ENCODE peak calls at places on chromosome 5, in nine cellular contexts. One of them, this sample, is unnamed.

GRCh38 chr5:75886706-75887105 is 169.5 kb upstream of the POC5 start:
- DNase-seq in gastrocnemius medialis: no peak
- DNase-seq in A549: no peak
- DNase-seq in NB4: no peak
- DNase-seq in HCT116: no peak
- DNase-seq in IMR-90: no peak
- DNase-seq in endothelial cell of umbilical vein: peak
- DNase-seq in Peyer's patch: no peak
- DNase-seq in vagina: no peak
- DNase-seq in this sample: no peak

GRCh38 chr5:40223884-40224402 is 455.8 kb upstream of the PTGER4 start:
- DNase-seq in gastrocnemius medialis: no peak
- DNase-seq in A549: no peak
- DNase-seq in NB4: peak
- DNase-seq in HCT116: no peak
- DNase-seq in IMR-90: peak
- DNase-seq in endothelial cell of umbilical vein: peak
- DNase-seq in Peyer's patch: no peak
- DNase-seq in vagina: no peak
- DNase-seq in this sample: no peak

GRCh38 chr5:52799358-52799982 is 11.8 kb downstream of the ITGA1 start:
- DNase-seq in gastrocnemius medialis: peak
- DNase-seq in A549: peak
- DNase-seq in NB4: peak
- DNase-seq in HCT116: no peak
- DNase-seq in IMR-90: peak
- DNase-seq in endothelial cell of umbilical vein: peak
- DNase-seq in Peyer's patch: no peak
- DNase-seq in vagina: no peak
- DNase-seq in this sample: no peak

GRCh38 chr5:43157068-43157467 is 35.0 kb upstream of the NIM1K start:
- DNase-seq in gastrocnemius medialis: no peak
- DNase-seq in A549: no peak
- DNase-seq in NB4: no peak
- DNase-seq in HCT116: no peak
- DNase-seq in IMR-90: no peak
- DNase-seq in endothelial cell of umbilical vein: no peak
- DNase-seq in Peyer's patch: no peak
- DNase-seq in vagina: no peak
- DNase-seq in this sample: no peak

GRCh38 chr5:151825445-151825844 is 53.7 kb downstream of the G3BP1 start:
- DNase-seq in gastrocnemius medialis: no peak
- DNase-seq in A549: peak
- DNase-seq in NB4: peak
- DNase-seq in HCT116: peak
- DNase-seq in IMR-90: peak
- DNase-seq in endothelial cell of umbilical vein: peak
- DNase-seq in Peyer's patch: no peak
- DNase-seq in vagina: no peak
- DNase-seq in this sample: peak

GRCh38 chr5:10352404-10353240 is 873 bp upstream of the MARCHF6 start:
- DNase-seq in gastrocnemius medialis: no peak
- DNase-seq in A549: no peak
- DNase-seq in NB4: peak
- DNase-seq in HCT116: no peak
- DNase-seq in IMR-90: peak
- DNase-seq in endothelial cell of umbilical vein: no peak
- DNase-seq in Peyer's patch: no peak
- DNase-seq in vagina: no peak
- DNase-seq in this sample: no peak

GRCh38 chr5:16600397-16600796 is 16.4 kb downstream of the RETREG1 start:
- DNase-seq in gastrocnemius medialis: peak
- DNase-seq in A549: no peak
- DNase-seq in NB4: no peak
- DNase-seq in HCT116: no peak
- DNase-seq in IMR-90: no peak
- DNase-seq in endothelial cell of umbilical vein: peak
- DNase-seq in Peyer's patch: no peak
- DNase-seq in vagina: no peak
- DNase-seq in this sample: peak

GRCh38 chr5:177472460-177473441 is 683 bp downstream of the DBN1 start:
- DNase-seq in gastrocnemius medialis: no peak
- DNase-seq in A549: no peak
- DNase-seq in NB4: peak
- DNase-seq in HCT116: no peak
- DNase-seq in IMR-90: no peak
- DNase-seq in endothelial cell of umbilical vein: peak
- DNase-seq in Peyer's patch: no peak
- DNase-seq in vagina: no peak
- DNase-seq in this sample: no peak

GRCh38 chr5:83523926-83524325 is 52.4 kb downstream of the VCAN start:
- DNase-seq in gastrocnemius medialis: no peak
- DNase-seq in A549: no peak
- DNase-seq in NB4: no peak
- DNase-seq in HCT116: no peak
- DNase-seq in IMR-90: no peak
- DNase-seq in endothelial cell of umbilical vein: no peak
- DNase-seq in Peyer's patch: no peak
- DNase-seq in vagina: no peak
- DNase-seq in this sample: no peak

GRCh38 chr5:79107020-79107796 is 4.4 kb upstream of the BHMT start:
- DNase-seq in gastrocnemius medialis: no peak
- DNase-seq in A549: no peak
- DNase-seq in NB4: peak
- DNase-seq in HCT116: no peak
- DNase-seq in IMR-90: peak
- DNase-seq in endothelial cell of umbilical vein: no peak
- DNase-seq in Peyer's patch: no peak
- DNase-seq in vagina: no peak
- DNase-seq in this sample: no peak

GRCh38 chr5:178831049-178831448 is 28.7 kb upstream of the ZNF354B start:
- DNase-seq in gastrocnemius medialis: no peak
- DNase-seq in A549: no peak
- DNase-seq in NB4: no peak
- DNase-seq in HCT116: no peak
- DNase-seq in IMR-90: no peak
- DNase-seq in endothelial cell of umbilical vein: no peak
- DNase-seq in Peyer's patch: no peak
- DNase-seq in vagina: no peak
- DNase-seq in this sample: no peak

GRCh38 chr5:178826216-178826615 is 33.5 kb upstream of the ZNF354B start:
- DNase-seq in gastrocnemius medialis: no peak
- DNase-seq in A549: no peak
- DNase-seq in NB4: no peak
- DNase-seq in HCT116: no peak
- DNase-seq in IMR-90: no peak
- DNase-seq in endothelial cell of umbilical vein: no peak
- DNase-seq in Peyer's patch: no peak
- DNase-seq in vagina: no peak
- DNase-seq in this sample: no peak

GRCh38 chr5:178820001-178820400 is 39.8 kb upstream of the ZNF354B start:
- DNase-seq in gastrocnemius medialis: no peak
- DNase-seq in A549: no peak
- DNase-seq in NB4: no peak
- DNase-seq in HCT116: no peak
- DNase-seq in IMR-90: no peak
- DNase-seq in endothelial cell of umbilical vein: no peak
- DNase-seq in Peyer's patch: no peak
- DNase-seq in vagina: peak
- DNase-seq in this sample: no peak

GRCh38 chr5:178827636-178828035 is 32.1 kb upstream of the ZNF354B start:
- DNase-seq in gastrocnemius medialis: no peak
- DNase-seq in A549: no peak
- DNase-seq in NB4: no peak
- DNase-seq in HCT116: no peak
- DNase-seq in IMR-90: no peak
- DNase-seq in endothelial cell of umbilical vein: no peak
- DNase-seq in Peyer's patch: no peak
- DNase-seq in vagina: no peak
- DNase-seq in this sample: no peak

DNA sequence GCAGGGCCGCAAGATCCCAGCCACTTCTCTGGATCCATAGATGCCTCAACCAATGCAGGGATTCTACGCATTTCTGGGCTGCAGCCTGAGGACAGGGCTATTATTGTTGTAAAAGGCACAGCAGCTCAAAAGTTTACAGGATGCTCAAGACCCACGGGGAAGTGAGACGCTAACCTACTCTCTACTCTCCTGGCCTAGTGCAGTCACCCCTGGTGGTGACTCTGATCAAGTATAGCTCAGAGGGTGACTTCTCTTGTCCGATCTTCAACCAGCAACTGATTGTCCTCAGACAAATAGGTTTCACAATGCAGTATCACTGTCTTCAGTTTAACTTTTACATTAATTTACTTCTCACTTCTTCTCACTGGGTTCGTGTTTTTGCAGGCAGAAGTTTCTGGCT is 34.3 kb upstream of the ZNF354B start:
- DNase-seq in gastrocnemius medialis: no peak
- DNase-seq in A549: no peak
- DNase-seq in NB4: no peak
- DNase-seq in HCT116: no peak
- DNase-seq in IMR-90: no peak
- DNase-seq in endothelial cell of umbilical vein: no peak
- DNase-seq in Peyer's patch: no peak
- DNase-seq in vagina: no peak
- DNase-seq in this sample: no peak
- TF ChIP-seq POLR2A in gastrocnemius medialis: no peak
- TF ChIP-seq POLR2A in A549: no peak
- TF ChIP-seq POLR2A in NB4: no peak
- TF ChIP-seq POLR2A in HCT116: no peak
- TF ChIP-seq POLR2A in IMR-90: no peak
- TF ChIP-seq POLR2A in endothelial cell of umbilical vein: no peak
- TF ChIP-seq POLR2A in Peyer's patch: no peak
- TF ChIP-seq POLR2A in vagina: no peak
- TF ChIP-seq POLR2A in this sample: no peak

GRCh38 chr5:179699640-179700298 is 1.0 kb downstream of the CANX start:
- DNase-seq in gastrocnemius medialis: no peak
- DNase-seq in A549: peak
- DNase-seq in NB4: peak
- DNase-seq in HCT116: no peak
- DNase-seq in IMR-90: peak
- DNase-seq in endothelial cell of umbilical vein: peak
- DNase-seq in Peyer's patch: no peak
- DNase-seq in vagina: no peak
- DNase-seq in this sample: no peak
- TF ChIP-seq POLR2A in gastrocnemius medialis: no peak
- TF ChIP-seq POLR2A in A549: no peak
- TF ChIP-seq POLR2A in NB4: no peak
- TF ChIP-seq POLR2A in HCT116: no peak
- TF ChIP-seq POLR2A in IMR-90: peak
- TF ChIP-seq POLR2A in endothelial cell of umbilical vein: no peak
- TF ChIP-seq POLR2A in Peyer's patch: no peak
- TF ChIP-seq POLR2A in vagina: no peak
- TF ChIP-seq POLR2A in this sample: no peak

GRCh38 chr5:1345876-1346626 is 1.2 kb upstream of the CLPTM1L start:
- DNase-seq in gastrocnemius medialis: no peak
- DNase-seq in A549: no peak
- DNase-seq in NB4: no peak
- DNase-seq in HCT116: no peak
- DNase-seq in IMR-90: no peak
- DNase-seq in endothelial cell of umbilical vein: no peak
- DNase-seq in Peyer's patch: peak
- DNase-seq in vagina: no peak
- DNase-seq in this sample: no peak

GRCh38 chr5:1342268-1342667 is 2.6 kb downstream of the CLPTM1L start:
- DNase-seq in gastrocnemius medialis: no peak
- DNase-seq in A549: no peak
- DNase-seq in NB4: no peak
- DNase-seq in HCT116: no peak
- DNase-seq in IMR-90: no peak
- DNase-seq in endothelial cell of umbilical vein: no peak
- DNase-seq in Peyer's patch: peak
- DNase-seq in vagina: no peak
- DNase-seq in this sample: no peak

GRCh38 chr5:1344975-1345838 is at the start of gene CLPTM1L:
- DNase-seq in gastrocnemius medialis: peak
- DNase-seq in A549: peak
- DNase-seq in NB4: peak
- DNase-seq in HCT116: peak
- DNase-seq in IMR-90: peak
- DNase-seq in endothelial cell of umbilical vein: peak
- DNase-seq in Peyer's patch: peak
- DNase-seq in vagina: no peak
- DNase-seq in this sample: peak

GRCh38 chr5:1343315-1343751 is 1.6 kb downstream of the CLPTM1L start:
- DNase-seq in gastrocnemius medialis: no peak
- DNase-seq in A549: no peak
- DNase-seq in NB4: no peak
- DNase-seq in HCT116: no peak
- DNase-seq in IMR-90: no peak
- DNase-seq in endothelial cell of umbilical vein: no peak
- DNase-seq in Peyer's patch: peak
- DNase-seq in vagina: no peak
- DNase-seq in this sample: no peak

GRCh38 chr5:1343931-1344901 is 683 bp downstream of the CLPTM1L start:
- DNase-seq in gastrocnemius medialis: no peak
- DNase-seq in A549: no peak
- DNase-seq in NB4: peak
- DNase-seq in HCT116: no peak
- DNase-seq in IMR-90: peak
- DNase-seq in endothelial cell of umbilical vein: peak
- DNase-seq in Peyer's patch: peak
- DNase-seq in vagina: no peak
- DNase-seq in this sample: no peak
- TF ChIP-seq POLR2A in gastrocnemius medialis: no peak
- TF ChIP-seq POLR2A in A549: no peak
- TF ChIP-seq POLR2A in NB4: no peak
- TF ChIP-seq POLR2A in HCT116: no peak
- TF ChIP-seq POLR2A in IMR-90: no peak
- TF ChIP-seq POLR2A in endothelial cell of umbilical vein: no peak
- TF ChIP-seq POLR2A in Peyer's patch: no peak
- TF ChIP-seq POLR2A in vagina: no peak
- TF ChIP-seq POLR2A in this sample: no peak

DNA sequence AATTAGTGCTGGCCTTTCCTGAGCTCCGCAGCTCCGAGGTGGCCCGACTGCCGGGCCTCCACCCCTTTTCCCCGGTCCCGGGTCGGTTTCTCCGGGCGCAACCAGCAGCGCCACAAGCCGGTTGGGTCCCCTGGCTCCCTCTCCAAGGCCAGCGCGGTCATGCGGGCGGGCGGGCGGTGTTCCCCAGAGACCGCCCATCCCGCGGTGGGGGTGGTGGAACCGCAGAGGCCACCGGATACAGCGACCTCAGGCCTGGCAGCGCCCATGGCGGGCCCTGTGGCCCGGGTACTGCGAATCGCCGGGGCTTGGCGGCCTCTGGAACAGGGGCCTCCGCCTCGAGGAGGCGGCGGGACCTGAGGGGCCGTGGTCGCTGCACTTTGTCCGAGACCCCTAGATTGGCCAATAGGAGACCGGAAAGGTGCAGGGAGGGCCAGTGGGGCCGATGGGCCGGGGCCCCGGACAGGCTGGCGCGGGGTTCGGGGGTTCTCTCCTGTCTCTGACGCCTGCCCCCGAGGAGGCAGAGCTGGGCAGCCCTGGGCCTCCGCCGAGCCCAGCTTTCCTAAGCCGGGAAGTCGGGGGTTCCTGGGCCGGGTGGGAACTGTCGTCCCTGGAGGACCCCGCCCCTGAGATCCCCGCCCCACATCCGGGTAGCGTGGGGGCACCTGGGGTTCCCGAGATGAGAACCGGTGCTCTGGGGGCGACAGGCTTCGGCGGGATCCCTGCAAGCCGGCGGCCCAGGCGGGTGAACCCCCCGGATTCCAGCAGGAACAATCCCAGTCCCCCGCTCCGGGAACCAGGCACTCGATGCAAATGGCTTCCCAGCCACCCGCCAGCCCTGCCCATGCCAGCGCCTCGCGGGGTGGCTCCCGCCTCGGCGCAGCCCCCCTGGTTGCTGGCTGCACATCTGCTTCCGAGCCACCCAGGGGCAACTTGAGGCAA is 293.9 kb downstream of the ZSWIM6 start:
- DNase-seq in gastrocnemius medialis: peak
- DNase-seq in A549: peak
- DNase-seq in NB4: peak
- DNase-seq in HCT116: no peak
- DNase-seq in IMR-90: peak
- DNase-seq in endothelial cell of umbilical vein: peak
- DNase-seq in Peyer's patch: peak
- DNase-seq in vagina: no peak
- DNase-seq in this sample: peak
- TF ChIP-seq POLR2A in gastrocnemius medialis: no peak
- TF ChIP-seq POLR2A in A549: peak
- TF ChIP-seq POLR2A in NB4: no peak
- TF ChIP-seq POLR2A in HCT116: no peak
- TF ChIP-seq POLR2A in IMR-90: no peak
- TF ChIP-seq POLR2A in endothelial cell of umbilical vein: no peak
- TF ChIP-seq POLR2A in Peyer's patch: no peak
- TF ChIP-seq POLR2A in vagina: no peak
- TF ChIP-seq POLR2A in this sample: no peak